ENCODE peak calls at places on chromosomes 3 and 15, in seven cellular contexts. G is neural progenitor cell, C is cardiac muscle cell, P is transverse colon, L is esophagus squamous epithelium, X is fibroblast of lung, K is tibial artery. U is an unnamed sample.

GRCh38 chr3:24945575-24945974 is 450.9 kb upstream of the THRB start:
- DNase-seq in G (no peak), C (no peak), P (no peak), L (no peak), X (no peak), K (no peak), U (no peak)

GRCh38 chr15:101348015-101348414 is 53.0 kb upstream of the SNRPA1 start:
- DNase-seq in G (no peak), C (no peak), P (no peak), L (no peak), X (no peak), K (no peak), U (no peak)

GRCh38 chr3:197752107-197752506 is 2.4 kb downstream of the FYTTD1 start:
- DNase-seq in G (no peak), C (no peak), P (no peak), L (no peak), X (no peak), K (no peak), U (no peak)

GRCh38 chr3:151293127-151293526 is 14.8 kb upstream of the P2RY14 start:
- DNase-seq in G (no peak), C (no peak), P (no peak), L (no peak), X (no peak), K (no peak), U (no peak)

GRCh38 chr3:72270072-72270611 is 485.2 kb upstream of the PROK2 start:
- DNase-seq in G (no peak), C (peak; percentile 31), P (peak; percentile 84), L (peak; percentile 34), X (peak; percentile 95), K (peak; percentile 97), U (no peak)

GRCh38 chr15:81024265-81024875 is 23.6 kb downstream of the TLNRD1 start:
- DNase-seq in G (no peak), C (no peak), P (no peak), L (no peak), X (no peak), K (no peak), U (peak; percentile 30)

GRCh38 chr3:76585794-76586392 is 454.0 kb upstream of the ROBO2 start:
- DNase-seq in G (peak; percentile 14), C (peak; percentile 39), P (no peak), L (no peak), X (peak; percentile 2), K (no peak), U (no peak)

GRCh38 chr15:24746094-24746493 is 70.5 kb downstream of the NPAP1 start:
- DNase-seq in G (no peak), C (no peak), P (no peak), L (no peak), X (no peak), K (no peak), U (no peak)

GRCh38 chr15:31241888-31242287 is 84.7 kb upstream of the KLF13 start:
- DNase-seq in G (no peak), C (no peak), P (no peak), L (no peak), X (no peak), K (no peak), U (no peak)

GRCh38 chr15:25775317-25775912 is 87.7 kb downstream of the ATP10A start:
- DNase-seq in G (peak; percentile 60), C (no peak), P (peak; percentile 26), L (no peak), X (peak; percentile 79), K (no peak), U (no peak)

GRCh38 chr15:47194718-47195117 is 522.6 kb upstream of the SEMA6D start:
- DNase-seq in G (peak; percentile 41), C (peak; percentile 59), P (no peak), L (no peak), X (peak; percentile 18), K (no peak), U (no peak)

GRCh38 chr3:78140866-78141658 is 1101.2 kb downstream of the ROBO2 start:
- DNase-seq in G (no peak), C (no peak), P (no peak), L (no peak), X (peak; percentile 89), K (no peak), U (no peak)

GRCh38 chr3:146581877-146582508 is 23.2 kb downstream of the PLSCR5 start:
- DNase-seq in G (no peak), C (no peak), P (no peak), L (no peak), X (peak; percentile 50), K (no peak), U (no peak)

GRCh38 chr3:158731525-158731924 is 732 bp downstream of the RARRES1 start:
- DNase-seq in G (peak; percentile 20), C (no peak), P (no peak), L (no peak), X (peak; percentile 39), K (no peak), U (no peak)

GRCh38 chr3:107684431-107684925 is 161.7 kb downstream of the BBX start:
- DNase-seq in G (no peak), C (peak; percentile 39), P (no peak), L (no peak), X (peak; percentile 68), K (no peak), U (no peak)

GRCh38 chr3:11539218-11539617 is 104.5 kb downstream of the VGLL4 start:
- DNase-seq in G (no peak), C (no peak), P (no peak), L (no peak), X (no peak), K (no peak), U (peak; percentile 63)

GRCh38 chr3:177340243-177340830 is 143.1 kb upstream of the TBL1XR1 start:
- DNase-seq in G (no peak), C (no peak), P (no peak), L (no peak), X (peak; percentile 37), K (no peak), U (no peak)

GRCh38 chr15:86073281-86073680 is 6.4 kb upstream of the AGBL1 start:
- DNase-seq in G (no peak), C (no peak), P (no peak), L (no peak), X (no peak), K (no peak), U (no peak)

GRCh38 chr3:12353796-12354505 is 65.1 kb downstream of the PPARG start:
- DNase-seq in G (no peak), C (no peak), P (no peak), L (no peak), X (no peak), K (no peak), U (no peak)

GRCh38 chr3:194876403-194877165 is 190.9 kb downstream of the FAM43A start:
- DNase-seq in G (no peak), C (no peak), P (no peak), L (no peak), X (peak; percentile 7), K (no peak), U (no peak)

GRCh38 chr3:148657470-148657869 is 40.2 kb upstream of the AGTR1 start:
- DNase-seq in G (no peak), C (no peak), P (no peak), L (no peak), X (no peak), K (no peak), U (no peak)

GRCh38 chr15:69026355-69026754 is 11.9 kb downstream of the NOX5 start:
- DNase-seq in G (no peak), C (no peak), P (no peak), L (no peak), X (peak; percentile 27), K (no peak), U (no peak)

GRCh38 chr15:69021895-69022294 is 7.4 kb downstream of the NOX5 start:
- DNase-seq in G (no peak), C (no peak), P (no peak), L (no peak), X (no peak), K (no peak), U (no peak)

GRCh38 chr15:69031013-69032001 is 16.8 kb downstream of the NOX5 start:
- DNase-seq in G (peak; percentile 82), C (peak; percentile 75), P (peak; percentile 55), L (no peak), X (peak; percentile 52), K (no peak), U (peak; percentile 86)

GRCh38 chr15:69027976-69028518 is 13.6 kb downstream of the NOX5 start:
- DNase-seq in G (no peak), C (no peak), P (no peak), L (no peak), X (no peak), K (no peak), U (no peak)

DNA sequence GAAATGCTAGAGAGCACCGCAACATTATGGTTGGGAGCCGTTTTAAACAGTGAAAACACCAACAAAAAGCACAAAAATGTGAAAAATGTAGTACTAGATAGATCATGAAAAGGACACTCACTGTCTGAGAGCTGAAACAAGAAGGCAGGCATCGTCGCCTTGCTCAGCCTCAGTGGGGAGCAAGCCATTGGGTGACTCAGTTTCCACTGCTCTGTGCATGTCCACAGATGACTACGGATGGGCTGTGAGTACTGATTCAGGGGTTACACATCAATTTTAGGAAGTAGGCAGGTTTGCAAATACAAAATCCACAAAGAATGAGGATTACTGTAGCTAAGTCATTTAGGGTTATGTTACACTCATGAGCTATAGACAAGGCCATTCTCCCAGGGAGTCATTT is 10.8 kb downstream of the NOX5 start:
- DNase-seq in G (no peak), C (no peak), P (no peak), L (no peak), X (peak; percentile 17), K (no peak), U (no peak)
- H3K36me3 ChIP-seq in G (no peaks in the 10 kb centered on the region), C (no peaks in the 10 kb centered on the region), P (no peaks in the 10 kb centered on the region), L (no peaks in the 10 kb centered on the region), X (no peaks in the 10 kb centered on the region), K (no peaks in the 10 kb centered on the region), U (no peaks in the 10 kb centered on the region)

DNA sequence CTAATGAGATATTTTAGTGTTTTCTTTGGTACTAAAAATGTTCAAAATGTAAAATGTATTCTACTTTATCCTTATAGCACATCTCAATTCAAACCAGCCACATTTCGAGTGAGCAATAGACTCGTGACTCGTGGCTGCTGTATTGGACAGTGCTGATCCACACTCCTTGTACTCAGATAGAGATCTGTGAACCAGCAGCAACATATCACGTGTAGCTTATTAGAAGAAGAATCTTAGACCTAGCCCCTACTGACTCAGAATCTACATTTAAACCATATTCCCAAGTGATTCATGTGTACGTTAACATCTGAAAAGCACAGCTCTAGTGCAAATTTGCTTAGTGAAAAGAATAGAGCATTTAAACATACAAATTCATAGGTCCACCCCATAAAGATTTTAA is 130.9 kb downstream of the IL1RAP start:
- DNase-seq in G (no peak), C (no peak), P (no peak), L (no peak), X (peak; percentile 48), K (no peak), U (no peak)
- H3K27ac ChIP-seq in G (no peak overlapping the region), C (no peak overlapping the region), P (no peak overlapping the region), L (no peak overlapping the region), X (no peak overlapping the region), K (no peak overlapping the region), U (no peak overlapping the region)

DNA sequence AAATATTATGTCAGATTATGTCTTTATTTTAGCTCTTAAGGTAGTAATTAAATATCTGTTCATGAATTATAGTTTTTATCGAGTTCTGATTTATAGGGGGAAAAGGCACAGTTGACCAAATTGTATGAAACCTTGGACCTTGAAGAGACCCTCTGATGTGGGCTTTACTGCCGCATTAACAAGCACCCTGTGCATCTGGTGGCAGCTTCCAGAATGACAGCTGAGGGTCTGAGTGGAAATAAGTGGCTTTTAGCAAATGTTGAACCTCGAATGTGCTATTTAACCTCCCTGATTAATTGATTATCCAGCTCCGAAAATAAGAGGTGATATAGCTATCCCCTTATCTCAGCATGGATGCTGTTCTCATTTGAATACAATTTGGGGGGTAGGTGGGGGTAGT is 87.0 kb downstream of the TMEM108 start:
- DNase-seq in G (no peak), C (no peak), P (no peak), L (no peak), X (no peak), K (no peak), U (no peak)
- TF ChIP-seq CTCF in G (no peak), C (no peak), P (no peak), L (no peak), X (no peak), K (no peak), U (no peak)

GRCh38 chr3:186783731-186784515 is 546 bp downstream of the EIF4A2 start:
- DNase-seq in G (peak; percentile 90), C (peak; percentile 86), P (peak; percentile 89), L (no peak), X (peak; percentile 59), K (peak; percentile 92), U (peak; percentile 73)
- H3K36me3 ChIP-seq in G (peaks cover 45% of the 10 kb centered on the region), C (peaks cover 47% of the 10 kb centered on the region), P (no peaks in the 10 kb centered on the region), L (peaks cover 49% of the 10 kb centered on the region), X (peaks cover 20% of the 10 kb centered on the region), K (peaks cover 46% of the 10 kb centered on the region), U (peaks cover 58% of the 10 kb centered on the region)